ENCODE peak calls at places on chromosomes 2 and 18, in four cellular contexts. U, V, A and F are unnamed samples.
A peak's percentile ranks its signal among the peaks of the same experiment; 100 is the strongest.

GRCh38 chr2:127108090-127108523 is 1.2 kb upstream of the BIN1 start:
- DNase-seq in U (peak; percentile 19), V (no peak), A (no peak), F (peak; percentile 37)

GRCh38 chr2:60105868-60106267 is 447.6 kb downstream of the BCL11A start:
- DNase-seq in U (no peak), V (no peak), A (no peak), F (no peak)

GRCh38 chr2:2649109-2650072 is 318.3 kb upstream of the MYT1L start:
- DNase-seq in U (no peak), V (no peak), A (no peak), F (no peak)

GRCh38 chr2:105454801-105455485 is 56.1 kb upstream of the FHL2 start:
- DNase-seq in U (no peak), V (no peak), A (no peak), F (peak; percentile 47)

GRCh38 chr2:121454549-121455090 is 76.1 kb upstream of the RNU4ATAC start:
- DNase-seq in U (no peak), V (no peak), A (no peak), F (no peak)

GRCh38 chr2:241659150-241659739 is 21.8 kb downstream of the ATG4B start:
- DNase-seq in U (peak; percentile 37), V (no peak), A (peak; percentile 26), F (peak; percentile 45)

GRCh38 chr2:237726401-237726830 is 72.2 kb upstream of the RBM44 start:
- DNase-seq in U (no peak), V (no peak), A (peak; percentile 91), F (no peak)

GRCh38 chr2:181426687-181427086 is 30.5 kb upstream of the ITGA4 start:
- DNase-seq in U (no peak), V (no peak), A (peak; percentile 22), F (no peak)

GRCh38 chr2:237581751-237582746 is 8.5 kb downstream of the RAB17 start:
- DNase-seq in U (no peak), V (peak; percentile 39), A (no peak), F (no peak)

GRCh38 chr2:85277416-85278158 is 50.2 kb downstream of the TGOLN2 start:
- DNase-seq in U (no peak), V (no peak), A (no peak), F (no peak)

GRCh38 chr2:221911316-221911715 is 339.2 kb upstream of the EPHA4 start:
- DNase-seq in U (no peak), V (no peak), A (no peak), F (no peak)

GRCh38 chr18:27685807-27686412 is 491.0 kb downstream of the CDH2 start:
- DNase-seq in U (no peak), V (no peak), A (peak; percentile 39), F (no peak)

GRCh38 chr2:35463805-35464596 is 891.6 kb upstream of the CRIM1 start:
- DNase-seq in U (no peak), V (no peak), A (no peak), F (no peak)

GRCh38 chr2:61135510-61135909 is 26.5 kb upstream of the C2orf74 start:
- DNase-seq in U (no peak), V (no peak), A (no peak), F (no peak)

GRCh38 chr18:56305583-56305982 is 332.8 kb downstream of the TXNL1 start:
- DNase-seq in U (no peak), V (no peak), A (no peak), F (no peak)

GRCh38 chr2:120546077-120546864 is 189.4 kb upstream of the GLI2 start:
- DNase-seq in U (peak; percentile 40), V (no peak), A (no peak), F (no peak)

GRCh38 chr2:226707500-226707899 is 92.1 kb downstream of the IRS1 start:
- DNase-seq in U (no peak), V (no peak), A (no peak), F (no peak)

GRCh38 chr2:63841254-63842022 is at the start of gene UGP2:
- DNase-seq in U (peak; percentile 74), V (peak; percentile 66), A (peak; percentile 84), F (peak; percentile 81)

GRCh38 chr2:240797914-240798313 is 22.1 kb downstream of the KIF1A start:
- DNase-seq in U (no peak), V (no peak), A (no peak), F (no peak)

GRCh38 chr2:105798595-105798994 is 53.9 kb downstream of the NCK2 start:
- DNase-seq in U (no peak), V (no peak), A (no peak), F (no peak)

GRCh38 chr2:134194519-134194918 is 59.4 kb upstream of the MGAT5 start:
- DNase-seq in U (no peak), V (no peak), A (no peak), F (no peak)

GRCh38 chr18:24170389-24170788 is 31.5 kb downstream of the CABYR start:
- DNase-seq in U (no peak), V (no peak), A (no peak), F (no peak)

GRCh38 chr2:8582191-8582849 is 99.5 kb upstream of the ID2 start:
- DNase-seq in U (no peak), V (no peak), A (no peak), F (no peak)

GRCh38 chr2:235820571-235820970 is 326.7 kb downstream of the AGAP1 start:
- DNase-seq in U (no peak), V (no peak), A (no peak), F (no peak)

GRCh38 chr2:175025946-175026345 is 20.8 kb upstream of the CHN1 start:
- DNase-seq in U (no peak), V (no peak), A (no peak), F (no peak)

GRCh38 chr2:199278099-199278498 is 179.6 kb downstream of the SATB2 start:
- DNase-seq in U (no peak), V (no peak), A (no peak), F (no peak)

GRCh38 chr2:7111626-7112025 is 194.4 kb downstream of the RNF144A start:
- DNase-seq in U (no peak), V (no peak), A (no peak), F (no peak)

GRCh38 chr18:9869713-9870430 is 15.9 kb upstream of the TXNDC2 start:
- DNase-seq in U (no peak), V (no peak), A (no peak), F (no peak)

GRCh38 chr2:42025151-42025582 is 22.7 kb upstream of the PKDCC start:
- DNase-seq in U (no peak), V (no peak), A (peak; percentile 64), F (peak; percentile 58)

GRCh38 chr2:24825883-24826800 is 32.9 kb downstream of the CENPO start:
- DNase-seq in U (no peak), V (no peak), A (no peak), F (no peak)

GRCh38 chr2:20443276-20443920 is 3.5 kb upstream of the RHOB start:
- DNase-seq in U (no peak), V (no peak), A (no peak), F (no peak)

GRCh38 chr2:158732573-158733429 is 62.3 kb upstream of the DAPL1 start:
- DNase-seq in U (no peak), V (no peak), A (no peak), F (no peak)

GRCh38 chr2:181300600-181301291 is 156.4 kb upstream of the ITGA4 start:
- DNase-seq in U (no peak), V (no peak), A (no peak), F (no peak)

GRCh38 chr18:60549338-60549960 is 176.9 kb upstream of the MC4R start:
- DNase-seq in U (no peak), V (no peak), A (peak; percentile 69), F (no peak)

GRCh38 chr2:227655454-227655853 is 11.2 kb upstream of the SCYGR5 start:
- DNase-seq in U (no peak), V (no peak), A (no peak), F (no peak)

GRCh38 chr18:26386002-26386401 is 159.8 kb downstream of the TAF4B start:
- DNase-seq in U (no peak), V (no peak), A (no peak), F (no peak)

GRCh38 chr2:119490653-119491195 is 33.6 kb downstream of the SCTR start:
- DNase-seq in U (no peak), V (no peak), A (no peak), F (no peak)

GRCh38 chr2:188189356-188189755 is 102.3 kb upstream of the GULP1 start:
- DNase-seq in U (no peak), V (no peak), A (no peak), F (no peak)